ENCODE peak calls at places on chromosomes 5 and 9, in four cellular contexts. A, P, G and F are unnamed samples.

GRCh38 chr9:38018964-38019602 is 49.9 kb downstream of the SHB start:
- DNase-seq in A (peak), P (no peak), G (peak), F (peak)

GRCh38 chr5:86757824-86758223 is 140.1 kb downstream of the COX7C start:
- DNase-seq in A (peak), P (no peak), G (no peak), F (no peak)

GRCh38 chr5:100762163-100762562 is 140.9 kb downstream of the ST8SIA4 start:
- DNase-seq in A (peak), P (peak), G (no peak), F (peak)

GRCh38 chr5:180600554-180601041 is 9.3 kb upstream of the SCGB3A1 start:
- DNase-seq in A (no peak), P (no peak), G (no peak), F (no peak)

GRCh38 chr9:3875371-3876132 is 349.8 kb upstream of the RFX3 start:
- DNase-seq in A (peak), P (no peak), G (no peak), F (no peak)

GRCh38 chr5:155239803-155240202 is 226.2 kb downstream of the KIF4B start:
- DNase-seq in A (no peak), P (no peak), G (no peak), F (no peak)

GRCh38 chr5:61167382-61167781 is 5.1 kb upstream of the SMIM15 start:
- DNase-seq in A (peak), P (peak), G (no peak), F (no peak)

GRCh38 chr5:139863361-139863760 is 67.8 kb downstream of the PSD2 start:
- DNase-seq in A (no peak), P (no peak), G (no peak), F (no peak)

GRCh38 chr5:122723606-122724352 is 51.1 kb upstream of the SNX2 start:
- DNase-seq in A (no peak), P (peak), G (no peak), F (no peak)

GRCh38 chr5:1281038-1281882 is 13.6 kb downstream of the TERT start:
- DNase-seq in A (no peak), P (no peak), G (no peak), F (no peak)

GRCh38 chr5:113508756-113509155 is 4.7 kb upstream of the YTHDC2 start:
- DNase-seq in A (no peak), P (no peak), G (no peak), F (no peak)

GRCh38 chr5:128493657-128494329 is 44.3 kb downstream of the FBN2 start:
- DNase-seq in A (no peak), P (no peak), G (no peak), F (no peak)

GRCh38 chr5:127839496-127840197 is 136.5 kb downstream of the CCDC192 start:
- DNase-seq in A (peak), P (no peak), G (no peak), F (no peak)

GRCh38 chr9:70945301-70945700 is 176.1 kb downstream of the TRPM3 start:
- DNase-seq in A (peak), P (no peak), G (no peak), F (no peak)

GRCh38 chr5:10488144-10488543 is 46.5 kb downstream of the ROPN1L start:
- DNase-seq in A (no peak), P (peak), G (no peak), F (no peak)

GRCh38 chr9:77156646-77157371 is 20.5 kb upstream of the VPS13A start:
- DNase-seq in A (no peak), P (no peak), G (no peak), F (no peak)

GRCh38 chr5:72378636-72379289 is 58.6 kb downstream of the PTCD2 start:
- DNase-seq in A (peak), P (peak), G (no peak), F (peak)

GRCh38 chr5:148981353-148981752 is 81.5 kb downstream of the SH3TC2 start:
- DNase-seq in A (peak), P (no peak), G (no peak), F (no peak)

GRCh38 chr9:34927061-34927460 is 31.0 kb upstream of the PHF24 start:
- DNase-seq in A (no peak), P (no peak), G (no peak), F (no peak)

GRCh38 chr9:95003694-95004451 is 277.4 kb downstream of the AOPEP start:
- DNase-seq in A (peak), P (peak), G (no peak), F (peak)

GRCh38 chr9:95004452-95005275 is 278.2 kb downstream of the AOPEP start:
- DNase-seq in A (peak), P (peak), G (no peak), F (peak)

GRCh38 chr9:95007470-95007869 is 281.0 kb downstream of the AOPEP start:
- DNase-seq in A (no peak), P (no peak), G (no peak), F (no peak)

GRCh38 chr9:95008151-95008771 is 281.8 kb downstream of the AOPEP start:
- DNase-seq in A (no peak), P (peak), G (no peak), F (no peak)

DNA sequence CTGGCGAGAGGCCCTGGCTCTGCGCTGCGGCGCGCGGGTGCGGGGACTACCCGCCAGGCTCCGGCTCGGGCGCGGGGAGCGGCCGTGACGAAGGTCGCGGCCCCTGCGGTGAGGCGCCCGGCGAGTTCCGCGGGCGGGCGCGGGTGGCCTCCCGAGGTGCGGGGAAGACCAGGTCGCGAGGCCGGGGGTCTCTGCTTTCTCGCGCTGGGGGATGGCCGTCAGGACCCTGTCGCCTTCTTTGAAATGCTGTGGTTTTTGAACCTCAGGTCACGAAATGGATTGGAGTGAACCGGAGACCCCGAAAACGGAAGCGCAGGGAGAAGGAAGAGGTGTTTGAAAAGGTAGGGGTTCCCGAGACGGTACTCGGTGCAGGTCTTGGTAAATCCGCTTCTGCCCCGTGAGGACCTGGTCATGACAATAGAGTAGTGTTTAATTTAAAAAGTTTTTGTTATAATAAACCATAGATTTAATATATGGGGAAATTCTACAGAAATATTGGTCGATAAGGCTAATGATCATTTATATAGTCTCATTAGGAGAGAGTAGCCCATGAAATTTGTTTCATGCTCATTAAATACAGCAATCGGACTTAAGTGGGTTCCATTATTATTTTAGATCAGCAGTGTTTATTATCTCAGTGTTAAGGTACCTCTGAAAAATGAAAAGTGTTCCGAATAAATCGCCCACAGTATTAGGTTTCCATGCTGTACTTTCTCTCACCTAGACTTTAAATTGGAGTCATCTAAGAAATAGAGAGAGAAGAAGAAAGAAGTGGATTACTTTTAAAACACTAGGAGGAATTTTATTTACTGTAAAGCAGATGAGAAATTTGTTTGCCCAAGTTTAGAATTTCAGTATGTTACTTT is 279.0 kb downstream of the AOPEP start:
- DNase-seq in A (peak), P (no peak), G (no peak), F (no peak)
- H3K18ac ChIP-seq in A (peak), P (peak), G (peak), F (peak)

DNA sequence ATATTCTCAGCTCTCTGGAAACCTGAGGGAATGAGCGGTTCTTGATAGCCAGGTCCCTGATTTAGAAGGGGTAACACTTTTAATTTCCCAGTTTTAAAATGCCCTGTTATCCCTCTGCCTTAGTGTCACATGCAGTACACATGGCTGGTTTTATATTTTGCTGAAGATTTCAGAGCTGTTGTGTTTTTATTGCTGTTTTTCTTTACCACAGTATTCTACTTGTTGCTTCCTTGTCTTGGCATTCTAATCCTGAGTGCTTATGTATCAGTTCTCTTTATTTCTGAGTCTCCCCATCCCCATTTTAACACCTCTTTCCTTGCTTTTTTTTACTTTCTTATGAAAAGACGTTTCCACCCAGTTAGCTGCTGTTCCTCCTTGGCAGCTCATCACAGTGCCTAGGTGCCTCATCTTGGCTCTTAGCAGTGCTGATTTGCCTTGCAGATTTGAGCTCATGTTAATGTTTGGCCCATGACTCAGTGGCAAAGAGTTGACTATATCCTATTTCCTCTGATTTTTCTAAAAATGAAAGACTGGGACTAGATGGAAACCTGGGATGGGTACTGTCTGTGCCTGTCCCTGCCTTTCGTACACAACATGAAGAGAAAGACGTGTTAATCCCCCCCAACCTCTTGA is 3.7 kb downstream of the MTRR start:
- DNase-seq in A (no peak), P (no peak), G (no peak), F (no peak)
- H3K9ac ChIP-seq in A (no peak), P (no peak), G (no peak), F (no peak)

GRCh38 chr9:99255651-99256050 is 33.6 kb downstream of the SEC61B start:
- DNase-seq in A (no peak), P (no peak), G (no peak), F (no peak)
- H3K27ac ChIP-seq in A (no peak), P (no peak), G (no peak), F (no peak)

DNA sequence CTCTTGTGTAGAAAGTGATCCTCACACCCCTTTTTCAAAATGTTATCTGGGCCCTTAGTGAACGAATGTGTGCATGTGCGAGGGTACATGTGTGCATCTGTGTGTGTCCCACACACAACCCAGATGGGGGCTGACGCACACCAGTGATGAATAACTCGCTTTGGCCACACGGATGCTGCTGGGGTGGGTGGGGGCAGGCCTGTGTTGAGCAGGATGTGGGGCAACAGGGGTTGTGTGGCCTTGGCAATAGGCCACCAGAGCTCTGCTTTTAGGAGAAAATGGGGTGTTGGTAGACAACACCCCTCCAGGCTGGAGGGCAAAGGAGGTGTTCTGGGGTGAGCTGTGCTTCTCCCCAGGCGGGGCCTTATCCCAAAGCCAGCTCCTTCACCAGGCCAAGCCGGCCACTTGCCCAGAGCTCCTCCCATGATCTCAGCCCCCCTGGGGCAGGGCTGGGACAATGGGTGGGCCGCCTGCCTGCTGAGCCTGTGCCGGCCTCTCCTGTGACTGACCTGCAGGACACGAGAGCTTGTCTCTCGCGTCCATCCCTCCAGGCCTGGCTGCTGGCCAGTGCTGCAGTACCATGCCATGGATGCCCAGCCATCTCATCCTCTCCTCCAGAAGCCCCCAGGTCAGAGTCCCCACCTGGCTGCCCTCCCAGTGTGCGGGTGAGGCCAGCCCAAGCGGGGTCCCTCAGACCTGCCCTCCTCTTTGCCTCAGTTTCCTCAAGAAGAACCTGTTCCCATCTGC is 1.7 kb downstream of the DBN1 start:
- DNase-seq in A (no peak), P (no peak), G (no peak), F (no peak)
- H3K18ac ChIP-seq in A (peak), P (peak), G (peak), F (peak)

GRCh38 chr9:110648698-110649097 is 19.9 kb upstream of the MUSK start:
- DNase-seq in A (no peak), P (no peak), G (no peak), F (no peak)

GRCh38 chr9:110655723-110656641 is 12.6 kb upstream of the MUSK start:
- DNase-seq in A (peak), P (no peak), G (no peak), F (no peak)

GRCh38 chr9:110650991-110651411 is 17.6 kb upstream of the MUSK start:
- DNase-seq in A (peak), P (no peak), G (no peak), F (no peak)

GRCh38 chr9:110650261-110650660 is 18.3 kb upstream of the MUSK start:
- DNase-seq in A (peak), P (no peak), G (no peak), F (no peak)
- H3K9ac ChIP-seq in A (peak), P (no peak), G (no peak), F (no peak)

DNA sequence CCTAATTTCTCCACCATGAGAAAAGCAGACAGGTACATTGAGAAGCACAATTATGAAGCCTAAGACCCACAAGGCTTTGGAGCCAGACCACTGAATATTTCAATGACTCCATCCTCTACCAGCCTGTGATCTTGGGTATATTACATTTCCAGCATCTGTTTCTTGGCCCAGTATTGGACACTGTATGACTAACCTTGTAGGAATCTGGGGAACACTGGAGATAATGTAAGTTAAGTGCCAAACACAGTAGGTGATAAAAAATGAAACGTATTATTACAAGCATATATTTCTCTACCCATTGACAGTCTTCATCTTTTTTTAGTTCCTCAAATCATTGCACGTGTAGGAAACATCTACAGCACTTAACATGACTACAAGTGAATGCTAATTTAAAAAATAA is 28.6 kb upstream of the FEM1C start:
- DNase-seq in A (no peak), P (no peak), G (no peak), F (no peak)
- H3K27ac ChIP-seq in A (peak), P (no peak), G (no peak), F (no peak)

DNA sequence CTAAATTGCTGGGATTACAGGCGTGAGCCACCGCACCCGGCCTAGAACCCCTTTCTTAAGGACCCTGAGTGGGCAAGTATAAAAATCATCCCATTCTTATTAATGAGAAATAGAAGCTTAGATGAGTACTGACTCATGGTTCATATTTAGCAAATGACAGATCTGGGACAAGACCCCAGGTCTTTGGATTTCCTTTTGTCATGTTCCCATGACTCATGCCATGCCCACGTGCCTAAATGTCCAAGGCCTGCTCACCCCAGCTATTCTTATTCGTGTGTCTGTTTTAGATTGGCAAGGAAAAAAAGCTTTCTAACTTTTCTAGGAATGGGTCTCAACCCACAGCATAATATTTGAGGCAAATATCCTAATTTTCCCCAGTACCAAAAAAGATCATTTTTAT is 57.7 kb upstream of the RPS23 start:
- DNase-seq in A (peak), P (no peak), G (no peak), F (no peak)
- H3K18ac ChIP-seq in A (no peak), P (no peak), G (no peak), F (no peak)

GRCh38 chr5:32710335-32710858 is 724 bp upstream of the NPR3 start:
- DNase-seq in A (no peak), P (peak), G (peak), F (peak)
- H3K9ac ChIP-seq in A (peak), P (peak), G (no peak), F (no peak)